ENCODE peak calls at places on chromosomes 11 and 22, in seven cellular contexts. V is A549, F is SK-N-SH, N is tibial nerve, B is ovary, L is stomach, Y is HepG2. U is an unnamed sample.
A peak's percentile ranks its signal among the peaks of the same experiment; 100 is the strongest.

GRCh38 chr11:72561856-72562255 is 112.4 kb downstream of the PDE2A start:
- DNase-seq in V (no peak), F (no peak), N (no peak), B (no peak), L (no peak), Y (no peak), U (no peak)

GRCh38 chr11:128394436-128395089 is 192.8 kb downstream of the ETS1 start:
- DNase-seq in V (no peak), F (peak; percentile 53), N (no peak), B (peak; percentile 67), L (no peak), Y (no peak), U (no peak)

GRCh38 chr11:70063555-70063954 is 14.6 kb upstream of the ANO1 start:
- DNase-seq in V (no peak), F (no peak), N (no peak), B (no peak), L (no peak), Y (no peak), U (no peak)

GRCh38 chr11:115168229-115168671 is 336.0 kb downstream of the CADM1 start:
- DNase-seq in V (no peak), F (peak; percentile 68), N (no peak), B (no peak), L (no peak), Y (no peak), U (no peak)

GRCh38 chr11:65134240-65134951 is at the start of gene SYVN1:
- DNase-seq in V (peak; percentile 96), F (peak; percentile 97), N (peak; percentile 89), B (peak; percentile 94), L (peak; percentile 94), Y (peak; percentile 80), U (peak; percentile 95)

GRCh38 chr11:98835336-98835735 is 185.4 kb upstream of the CNTN5 start:
- DNase-seq in V (no peak), F (no peak), N (no peak), B (no peak), L (no peak), Y (no peak), U (no peak)

GRCh38 chr22:29205598-29206371 is at the start of gene EMID1:
- DNase-seq in V (no peak), F (peak; percentile 90), N (no peak), B (peak; percentile 72), L (peak; percentile 61), Y (no peak), U (peak; percentile 47)

GRCh38 chr22:49619301-49619700 is 208.4 kb downstream of the BRD1 start:
- DNase-seq in V (no peak), F (no peak), N (no peak), B (peak; percentile 19), L (no peak), Y (no peak), U (no peak)

GRCh38 chr11:66275984-66276612 is 1.9 kb upstream of the CNIH2 start:
- DNase-seq in V (no peak), F (no peak), N (no peak), B (no peak), L (no peak), Y (no peak), U (no peak)

GRCh38 chr11:117986981-117987495 is 844 bp downstream of the IL10RA start:
- DNase-seq in V (no peak), F (no peak), N (no peak), B (no peak), L (no peak), Y (no peak), U (peak; percentile 50)

GRCh38 chr11:19628018-19628417 is 84.6 kb upstream of the NAV2 start:
- DNase-seq in V (no peak), F (no peak), N (peak; percentile 75), B (peak; percentile 69), L (no peak), Y (no peak), U (peak; percentile 47)

GRCh38 chr22:38184788-38185187 is 3.2 kb upstream of the PLA2G6 start:
- DNase-seq in V (no peak), F (no peak), N (no peak), B (no peak), L (no peak), Y (no peak), U (no peak)

GRCh38 chr11:28654191-28654590 is 546.0 kb downstream of the METTL15 start:
- DNase-seq in V (no peak), F (no peak), N (no peak), B (no peak), L (no peak), Y (no peak), U (no peak)

GRCh38 chr22:45366713-45367112 is 46.7 kb downstream of the SMC1B start:
- DNase-seq in V (no peak), F (no peak), N (no peak), B (no peak), L (no peak), Y (no peak), U (no peak)

GRCh38 chr11:12599408-12600143 is 74.6 kb upstream of the TEAD1 start:
- DNase-seq in V (peak; percentile 41), F (no peak), N (peak; percentile 9), B (peak; percentile 48), L (peak; percentile 63), Y (peak; percentile 91), U (peak; percentile 24)

GRCh38 chr11:73916435-73916834 is 34.4 kb upstream of the DNAJB13 start:
- DNase-seq in V (no peak), F (no peak), N (no peak), B (no peak), L (no peak), Y (no peak), U (no peak)

GRCh38 chr11:16895306-16895705 is 118.9 kb downstream of the PLEKHA7 start:
- DNase-seq in V (no peak), F (no peak), N (no peak), B (no peak), L (no peak), Y (no peak), U (no peak)

GRCh38 chr11:59201376-59201775 is 11.4 kb downstream of the MPEG1 start:
- DNase-seq in V (no peak), F (no peak), N (no peak), B (no peak), L (no peak), Y (peak; percentile 21), U (no peak)

GRCh38 chr11:115446214-115446613 is 58.0 kb downstream of the CADM1 start:
- DNase-seq in V (no peak), F (no peak), N (no peak), B (no peak), L (no peak), Y (no peak), U (no peak)

GRCh38 chr22:42685941-42686666 is 34.6 kb downstream of the A4GALT start:
- DNase-seq in V (peak; percentile 11), F (peak; percentile 45), N (no peak), B (peak; percentile 64), L (peak; percentile 49), Y (no peak), U (peak; percentile 48)

GRCh38 chr22:42686756-42687491 is 33.7 kb downstream of the A4GALT start:
- DNase-seq in V (no peak), F (no peak), N (no peak), B (no peak), L (no peak), Y (no peak), U (no peak)

GRCh38 chr22:42691440-42691839 is 29.2 kb downstream of the A4GALT start:
- DNase-seq in V (no peak), F (no peak), N (no peak), B (no peak), L (no peak), Y (no peak), U (no peak)

GRCh38 chr22:42688241-42688913 is 32.3 kb downstream of the A4GALT start:
- DNase-seq in V (peak; percentile 33), F (peak; percentile 45), N (peak; percentile 91), B (peak; percentile 91), L (peak; percentile 85), Y (peak; percentile 57), U (peak; percentile 78)

GRCh38 chr22:42688914-42689275 is 31.8 kb downstream of the A4GALT start:
- DNase-seq in V (no peak), F (no peak), N (no peak), B (no peak), L (no peak), Y (no peak), U (no peak)
- H3K4me3 ChIP-seq in V (no peak overlapping the region), F (no peak overlapping the region), N (no peak overlapping the region), B (no peak overlapping the region), L (no peak overlapping the region), Y (peak overlapping the region; percentile 28), U (no peak overlapping the region)

DNA sequence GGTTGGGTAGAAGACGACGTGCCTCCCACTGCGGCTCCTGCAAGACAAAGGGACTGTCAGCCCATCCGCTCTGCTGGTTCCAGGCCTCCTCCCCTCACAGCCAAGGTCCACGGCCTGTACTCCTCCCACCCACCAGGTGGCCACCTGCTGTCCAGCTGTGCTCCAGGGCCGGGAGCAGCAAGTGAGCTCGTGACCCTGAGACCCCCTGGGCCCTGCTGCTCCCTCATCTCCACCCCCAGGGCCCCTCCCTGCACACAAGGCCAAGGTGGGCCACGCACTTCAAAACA is 27.4 kb downstream of the TSPAN4 start:
- DNase-seq in V (no peak), F (peak; percentile 71), N (no peak), B (no peak), L (no peak), Y (peak; percentile 24), U (no peak)
- TF ChIP-seq CTCF in V (no peak), F (peak; percentile 32), N (no peak), B (no peak), L (no peak), Y (peak; percentile 82), U (no peak)

DNA sequence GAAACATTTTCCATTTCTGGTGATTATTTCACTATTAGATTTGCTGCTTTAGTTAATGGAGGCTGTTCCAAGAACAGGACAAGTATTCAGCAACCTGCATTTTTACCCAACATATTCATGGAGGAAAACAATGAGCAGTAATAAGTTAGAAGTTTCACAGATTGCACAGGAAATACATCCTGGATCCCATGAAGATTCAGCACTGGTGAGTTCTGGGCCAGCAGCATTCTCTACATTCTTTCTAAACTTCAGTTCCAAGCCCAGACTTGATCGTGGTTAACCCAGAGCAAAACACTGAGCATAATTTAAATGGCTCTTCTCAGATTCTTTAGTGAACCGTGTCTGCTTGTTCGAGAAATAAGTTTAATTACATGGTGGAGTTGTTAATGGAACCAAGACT is 3.8 kb downstream of the FJX1 start:
- DNase-seq in V (no peak), F (no peak), N (no peak), B (no peak), L (no peak), Y (peak; percentile 6), U (no peak)
- TF ChIP-seq EP300 in V (no peak), F (peak; percentile 70), N (no peak), B (no peak), L (no peak), Y (no peak), U (no peak)

GRCh38 chr11:116786966-116787365 is 857 bp downstream of the ZPR1 start:
- DNase-seq in V (no peak), F (peak; percentile 27), N (no peak), B (no peak), L (no peak), Y (no peak), U (no peak)

GRCh38 chr11:116788534-116788933 is 711 bp upstream of the ZPR1 start:
- DNase-seq in V (no peak), F (peak; percentile 26), N (no peak), B (no peak), L (no peak), Y (no peak), U (no peak)

GRCh38 chr11:116787436-116787785 is 412 bp downstream of the ZPR1 start:
- DNase-seq in V (no peak), F (no peak), N (no peak), B (no peak), L (no peak), Y (no peak), U (no peak)

GRCh38 chr11:116787786-116788486 is at the start of gene ZPR1:
- DNase-seq in V (peak; percentile 82), F (peak; percentile 96), N (peak; percentile 73), B (peak; percentile 89), L (peak; percentile 89), Y (peak; percentile 37), U (peak; percentile 91)

GRCh38 chr11:116786360-116786759 is 1.5 kb downstream of the ZPR1 start:
- DNase-seq in V (no peak), F (no peak), N (no peak), B (no peak), L (no peak), Y (no peak), U (no peak)
- H3K4me3 ChIP-seq in V (peak overlapping the region; percentile 94), F (peak overlapping the region; percentile 93), N (no peak overlapping the region), B (no peak overlapping the region), L (no peak overlapping the region), Y (no peak overlapping the region), U (no peak overlapping the region)